ENCODE peak calls at places on chromosomes 4 and X, in six cellular contexts. U, R, N, D, P and A are unnamed samples.

GRCh38 chr4:53990641-53991040 is 73.8 kb downstream of the CHIC2 start:
- DNase-seq in U (peak), R (no peak), N (peak), D (no peak), P (peak), A (no peak)

GRCh38 chrX:1932231-1932630 is 317.4 kb downstream of the ASMT start:
- DNase-seq in U (peak), R (no peak), N (peak), D (no peak), P (peak), A (no peak)

GRCh38 chrX:154051210-154051810 is 31.6 kb upstream of the IRAK1 start:
- DNase-seq in U (peak), R (peak), N (peak), D (peak), P (peak), A (peak)

GRCh38 chr4:48799157-48799556 is 19.1 kb upstream of the FRYL start:
- DNase-seq in U (no peak), R (no peak), N (peak), D (no peak), P (peak), A (no peak)

GRCh38 chr4:129455462-129455861 is 359.5 kb downstream of the C4orf33 start:
- DNase-seq in U (peak), R (no peak), N (no peak), D (no peak), P (no peak), A (no peak)

GRCh38 chr4:74768857-74769525 is 25.3 kb downstream of the BTC start:
- DNase-seq in U (peak), R (no peak), N (peak), D (no peak), P (peak), A (no peak)

GRCh38 chr4:102623622-102624021 is 122.5 kb downstream of the NFKB1 start:
- DNase-seq in U (peak), R (peak), N (peak), D (no peak), P (peak), A (no peak)

GRCh38 chrX:16075087-16075486 is 48.3 kb upstream of the GRPR start:
- DNase-seq in U (no peak), R (no peak), N (no peak), D (no peak), P (no peak), A (no peak)

GRCh38 chr4:80101768-80102116 is 28.7 kb upstream of the ANTXR2 start:
- DNase-seq in U (no peak), R (no peak), N (peak), D (no peak), P (peak), A (no peak)

GRCh38 chr4:1193206-1194027 is 21.0 kb upstream of the SPON2 start:
- DNase-seq in U (peak), R (no peak), N (no peak), D (no peak), P (no peak), A (no peak)

GRCh38 chr4:119559044-119559647 is 69.5 kb downstream of the PDE5A start:
- DNase-seq in U (peak), R (peak), N (peak), D (peak), P (peak), A (no peak)

GRCh38 chrX:69046996-69047490 is 118.2 kb downstream of the PJA1 start:
- DNase-seq in U (no peak), R (no peak), N (no peak), D (no peak), P (no peak), A (no peak)

GRCh38 chrX:69055193-69055592 is 110.1 kb downstream of the PJA1 start:
- DNase-seq in U (no peak), R (no peak), N (no peak), D (no peak), P (no peak), A (no peak)

GRCh38 chrX:69045616-69046345 is 119.5 kb downstream of the PJA1 start:
- DNase-seq in U (no peak), R (no peak), N (no peak), D (no peak), P (no peak), A (no peak)

GRCh38 chrX:69051901-69052300 is 113.4 kb downstream of the PJA1 start:
- DNase-seq in U (no peak), R (no peak), N (no peak), D (no peak), P (no peak), A (no peak)

GRCh38 chrX:69050051-69050785 is 115.0 kb downstream of the PJA1 start:
- DNase-seq in U (no peak), R (no peak), N (no peak), D (no peak), P (no peak), A (no peak)
- TF ChIP-seq CTCF in U (no peak), R (no peak), N (no peak), D (no peak), P (no peak), A (no peak)

DNA sequence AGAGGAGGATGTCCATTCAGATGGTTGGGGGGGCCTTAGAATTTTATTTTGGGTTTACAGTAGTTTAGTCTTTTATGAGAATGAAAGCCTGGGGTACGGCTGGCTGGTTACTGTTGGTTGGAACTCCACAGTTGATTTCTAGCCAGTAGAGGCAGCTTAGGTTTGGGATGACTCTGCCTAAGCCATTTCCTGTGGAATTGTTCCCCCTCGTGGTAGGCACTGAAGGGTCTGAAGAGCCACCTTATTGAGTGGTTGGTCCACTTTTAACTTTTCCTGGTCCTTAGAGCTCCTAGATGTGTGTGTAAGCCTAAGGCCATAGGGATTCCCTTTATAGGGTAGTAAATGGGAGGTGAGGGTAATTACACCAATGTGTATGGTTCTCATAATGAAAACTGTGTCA is 19.7 kb downstream of the SPIN3 start:
- DNase-seq in U (peak), R (no peak), N (peak), D (no peak), P (no peak), A (no peak)
- TF ChIP-seq CTCF in U (peak), R (no peak), N (peak), D (no peak), P (no peak), A (no peak)

DNA sequence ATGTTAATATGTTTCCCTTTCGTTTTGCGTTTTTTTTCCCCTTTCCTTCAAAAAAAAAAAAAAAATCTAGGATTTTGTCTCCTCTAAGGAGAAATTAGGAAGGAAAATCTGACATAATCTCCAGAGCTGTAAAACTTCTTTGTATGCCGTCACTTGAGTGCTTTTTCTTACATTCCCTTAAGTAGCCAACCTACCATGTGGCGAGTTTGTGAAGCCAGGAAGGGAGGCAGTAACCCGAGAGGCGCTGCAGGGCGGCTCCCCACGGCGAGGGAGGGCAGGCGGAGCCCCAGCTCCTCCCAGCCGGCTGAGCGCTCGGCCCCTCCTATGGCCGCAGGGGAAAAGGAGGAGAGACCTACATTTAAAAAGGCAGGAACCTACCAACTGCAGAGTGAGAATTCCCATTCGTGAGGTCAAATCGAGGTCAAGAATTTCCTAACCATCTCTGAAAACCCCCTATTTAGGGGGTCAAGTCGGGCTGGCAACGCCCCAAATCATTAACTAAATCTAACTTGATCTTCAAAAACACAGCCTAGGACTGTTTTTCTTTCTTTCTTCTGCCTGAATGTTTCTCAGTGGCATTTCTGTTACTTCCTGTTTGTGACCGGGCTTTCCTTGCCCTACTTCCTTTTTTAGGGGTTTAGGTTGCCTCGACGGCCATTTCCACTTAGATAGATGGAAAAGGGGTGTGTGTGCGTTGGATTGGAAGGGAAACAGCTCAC is 345.1 kb upstream of the KLF3 start:
- DNase-seq in U (peak), R (peak), N (peak), D (peak), P (peak), A (peak)
- TF ChIP-seq CTCF in U (no peak), R (peak), N (no peak), D (peak), P (no peak), A (no peak)

GRCh38 chr4:113893546-113893945 is 85.9 kb downstream of the ARSJ start:
- DNase-seq in U (peak), R (no peak), N (peak), D (peak), P (no peak), A (no peak)
- TF ChIP-seq CTCF in U (peak), R (no peak), N (peak), D (peak), P (peak), A (peak)

GRCh38 chr4:180059216-180059881 is 2183.9 kb upstream of the TENM3 start:
- DNase-seq in U (peak), R (peak), N (no peak), D (peak), P (peak), A (peak)
- TF ChIP-seq CTCF in U (no peak), R (no peak), N (no peak), D (no peak), P (no peak), A (no peak)

DNA sequence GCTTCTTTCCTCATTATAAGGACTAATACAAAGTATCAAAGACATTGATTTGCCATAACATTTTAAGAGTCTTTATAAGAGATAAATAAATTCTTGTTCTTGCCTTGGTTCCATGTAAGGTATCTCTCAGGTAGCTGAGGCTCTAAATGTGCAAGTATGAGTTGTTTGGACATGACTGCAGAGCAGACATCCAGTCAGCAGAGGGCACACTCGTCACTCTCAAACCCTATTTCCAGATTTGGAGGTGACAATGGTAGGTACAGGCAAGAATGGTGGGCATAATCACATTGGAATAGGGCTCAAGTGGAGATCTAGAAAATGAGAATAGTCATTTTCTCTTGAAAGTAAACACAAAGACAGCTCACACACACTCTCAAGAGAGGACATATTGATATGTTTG is 133.3 kb upstream of the ZIC3 start:
- DNase-seq in U (no peak), R (peak), N (no peak), D (peak), P (no peak), A (peak)
- TF ChIP-seq CTCF in U (no peak), R (peak), N (no peak), D (peak), P (no peak), A (peak)

GRCh38 chr4:186948361-186949291 is 225.0 kb upstream of the FAT1 start:
- DNase-seq in U (peak), R (no peak), N (peak), D (no peak), P (peak), A (peak)
- TF ChIP-seq CTCF in U (peak), R (peak), N (peak), D (no peak), P (peak), A (peak)

GRCh38 chrX:140756948-140757347 is 47.4 kb downstream of the LINC00632 start:
- DNase-seq in U (no peak), R (no peak), N (no peak), D (no peak), P (no peak), A (no peak)
- TF ChIP-seq CTCF in U (no peak), R (no peak), N (no peak), D (no peak), P (no peak), A (no peak)